ENCODE peak calls at places on chromosomes 1 and 21, in four cellular contexts. A is left kidney, H is ELF-1, W is AG08395. E is an unnamed sample.

GRCh38 chr1:83931658-83932253 is 67.2 kb downstream of the TTLL7 start:
- DNase-seq in A (peak; percentile 74), H (peak; percentile 9), W (peak; percentile 69), E (no peak)

GRCh38 chr1:31761883-31762282 is 2.3 kb downstream of the ADGRB2 start:
- DNase-seq in A (no peak), H (no peak), W (peak; percentile 27), E (no peak)

GRCh38 chr1:32337855-32338636 is 2.0 kb upstream of the MARCKSL1 start:
- DNase-seq in A (no peak), H (no peak), W (no peak), E (peak; percentile 41)

GRCh38 chr1:151282883-151283725 is 1.0 kb downstream of the ZNF687 start:
- DNase-seq in A (peak; percentile 71), H (no peak), W (peak; percentile 18), E (peak; percentile 28)

GRCh38 chr1:88990426-88990825 is 2.0 kb downstream of the KYAT3 start:
- DNase-seq in A (no peak), H (no peak), W (no peak), E (no peak)

GRCh38 chr1:99728494-99729235 is 37.8 kb downstream of the FRRS1 start:
- DNase-seq in A (no peak), H (peak; percentile 28), W (peak; percentile 15), E (no peak)

GRCh38 chr21:43921602-43921978 is 56.6 kb downstream of the AGPAT3 start:
- DNase-seq in A (peak; percentile 66), H (peak; percentile 89), W (no peak), E (no peak)

GRCh38 chr1:54165146-54165545 is 12.3 kb upstream of the CDCP2 start:
- DNase-seq in A (no peak), H (no peak), W (no peak), E (no peak)

GRCh38 chr1:15406911-15407559 is 2.7 kb upstream of the EFHD2 start:
- DNase-seq in A (no peak), H (no peak), W (peak; percentile 93), E (peak; percentile 44)

GRCh38 chr1:12293416-12293815 is 63.6 kb downstream of the VPS13D start:
- DNase-seq in A (no peak), H (no peak), W (no peak), E (no peak)

GRCh38 chr1:7609311-7609994 is 161.6 kb upstream of the VAMP3 start:
- DNase-seq in A (no peak), H (no peak), W (no peak), E (no peak)

GRCh38 chr1:229001467-229001866 is 266.2 kb downstream of the RHOU start:
- DNase-seq in A (no peak), H (no peak), W (no peak), E (no peak)

GRCh38 chr1:51957618-51958017 is 32.9 kb downstream of the RAB3B start:
- DNase-seq in A (peak; percentile 58), H (peak; percentile 58), W (no peak), E (no peak)

GRCh38 chr1:41495171-41495948 is 10.9 kb upstream of the EDN2 start:
- DNase-seq in A (peak; percentile 65), H (peak; percentile 77), W (no peak), E (no peak)

GRCh38 chr21:15301014-15301413 is 236.2 kb upstream of the NRIP1 start:
- DNase-seq in A (no peak), H (no peak), W (no peak), E (no peak)

GRCh38 chr1:184889902-184890301 is 84.4 kb downstream of the NIBAN1 start:
- DNase-seq in A (no peak), H (no peak), W (no peak), E (no peak)

GRCh38 chr1:12708956-12709555 is 6.9 kb upstream of the AADACL3 start:
- DNase-seq in A (no peak), H (no peak), W (peak; percentile 9), E (no peak)

GRCh38 chr1:241310451-241310850 is 46.6 kb downstream of the RGS7 start:
- DNase-seq in A (no peak), H (no peak), W (no peak), E (no peak)

GRCh38 chr1:225486856-225487255 is 59.0 kb upstream of the LBR start:
- DNase-seq in A (no peak), H (no peak), W (no peak), E (no peak)

GRCh38 chr21:38506606-38507331 is 8.5 kb upstream of the ERG start:
- DNase-seq in A (peak; percentile 24), H (peak; percentile 51), W (no peak), E (no peak)

GRCh38 chr21:45309069-45309521 is 21.4 kb upstream of the POFUT2 start:
- DNase-seq in A (peak; percentile 79), H (peak; percentile 91), W (no peak), E (no peak)

GRCh38 chr1:240136402-240136801 is 44.7 kb downstream of the FMN2 start:
- DNase-seq in A (no peak), H (no peak), W (peak; percentile 23), E (no peak)

GRCh38 chr21:36892201-36892600 is 74.3 kb downstream of the HLCS start:
- DNase-seq in A (no peak), H (no peak), W (no peak), E (no peak)

GRCh38 chr1:117537291-117537920 is 68.4 kb upstream of the TENT5C start:
- DNase-seq in A (peak; percentile 26), H (peak; percentile 67), W (no peak), E (no peak)

GRCh38 chr1:47262787-47263413 is 30.9 kb upstream of the TAL1 start:
- DNase-seq in A (peak; percentile 64), H (peak; percentile 47), W (peak; percentile 65), E (no peak)

GRCh38 chr1:88998716-88999115 is 6.3 kb upstream of the KYAT3 start:
- DNase-seq in A (peak; percentile 84), H (no peak), W (peak; percentile 69), E (no peak)

GRCh38 chr1:28887418-28887834 is 26.9 kb upstream of the EPB41 start:
- DNase-seq in A (peak; percentile 49), H (no peak), W (no peak), E (peak; percentile 72)

GRCh38 chr1:156714830-156715229 is 9.4 kb upstream of the CRABP2 start:
- DNase-seq in A (no peak), H (peak; percentile 31), W (no peak), E (no peak)

GRCh38 chr1:221530791-221531190 is 211.1 kb downstream of the DUSP10 start:
- DNase-seq in A (no peak), H (no peak), W (peak; percentile 22), E (no peak)

GRCh38 chr1:200302893-200303250 is 107.0 kb downstream of the ZNF281 start:
- DNase-seq in A (peak; percentile 45), H (peak; percentile 16), W (no peak), E (no peak)

GRCh38 chr1:20726932-20727745 is 5.4 kb downstream of the SH2D5 start:
- DNase-seq in A (no peak), H (no peak), W (no peak), E (no peak)

GRCh38 chr21:25938673-25939395 is 204.1 kb downstream of the GABPA start:
- DNase-seq in A (no peak), H (no peak), W (no peak), E (no peak)

GRCh38 chr1:227944931-227945890 is 2.5 kb downstream of the WNT9A start:
- DNase-seq in A (peak; percentile 94), H (no peak), W (no peak), E (peak; percentile 9)

GRCh38 chr1:212478467-212479025 is 45.8 kb downstream of the NENF start:
- DNase-seq in A (no peak), H (no peak), W (no peak), E (no peak)

GRCh38 chr1:108049083-108049819 is 84.3 kb upstream of the VAV3 start:
- DNase-seq in A (peak; percentile 69), H (peak; percentile 42), W (peak; percentile 66), E (no peak)

GRCh38 chr1:35576061-35576765 is 3.1 kb downstream of the TFAP2E start:
- DNase-seq in A (no peak), H (peak; percentile 43), W (no peak), E (no peak)

E was measured in natural killer cell.